ENCODE peak calls at places on chromosomes 12 and 14, in five cellular contexts. H is left lung, O is stomach, A is fibroblast of the aortic adventitia, Q is K562. X is an unnamed sample.

GRCh38 chr12:93536766-93537515 is 35.5 kb upstream of the SOCS2 start:
- DNase-seq in H (no peak), O (no peak), A (no peak), Q (no peak), X (no peak)

GRCh38 chr14:68349900-68350323 is 443.0 kb downstream of the ZFP36L1 start:
- DNase-seq in H (no peak), O (peak), A (peak), Q (no peak), X (peak)

GRCh38 chr12:79691299-79692248 is 810 bp upstream of the PAWR start:
- DNase-seq in H (no peak), O (no peak), A (peak), Q (no peak), X (peak)

GRCh38 chr12:11702959-11703358 is 53.5 kb downstream of the ETV6 start:
- DNase-seq in H (no peak), O (no peak), A (no peak), Q (no peak), X (no peak)

GRCh38 chr12:84601483-84601882 is 311.1 kb downstream of the SLC6A15 start:
- DNase-seq in H (no peak), O (no peak), A (no peak), Q (no peak), X (no peak)

GRCh38 chr12:25130741-25131188 is 64.2 kb downstream of the DNAI7 start:
- DNase-seq in H (no peak), O (no peak), A (peak), Q (peak), X (peak)

GRCh38 chr12:111063296-111064026 is 143.1 kb upstream of the MYL2 start:
- DNase-seq in H (no peak), O (no peak), A (peak), Q (no peak), X (no peak)

GRCh38 chr14:100211366-100211765 is 27.6 kb upstream of the YY1 start:
- DNase-seq in H (no peak), O (no peak), A (no peak), Q (no peak), X (no peak)

GRCh38 chr14:36665887-36666415 is 4.3 kb downstream of the PAX9 start:
- DNase-seq in H (no peak), O (no peak), A (no peak), Q (no peak), X (no peak)

GRCh38 chr12:88181881-88182280 is 39.8 kb downstream of the TMTC3 start:
- DNase-seq in H (no peak), O (no peak), A (no peak), Q (no peak), X (no peak)

GRCh38 chr12:103758310-103759089 is 82.5 kb downstream of the NT5DC3 start:
- DNase-seq in H (no peak), O (no peak), A (no peak), Q (no peak), X (no peak)

GRCh38 chr12:76777765-76778216 is 13.9 kb downstream of the ZDHHC17 start:
- DNase-seq in H (no peak), O (no peak), A (no peak), Q (no peak), X (no peak)

GRCh38 chr12:106252056-106252455 is 4.2 kb upstream of the CKAP4 start:
- DNase-seq in H (no peak), O (no peak), A (no peak), Q (no peak), X (no peak)

GRCh38 chr14:64698899-64699298 is 5.3 kb upstream of the PLEKHG3 start:
- DNase-seq in H (no peak), O (peak), A (no peak), Q (no peak), X (no peak)

GRCh38 chr12:122081697-122082221 is 3.2 kb downstream of the MLXIP start:
- DNase-seq in H (peak), O (no peak), A (peak), Q (no peak), X (peak)

GRCh38 chr14:35883677-35884293 is 57.6 kb downstream of the BRMS1L start:
- DNase-seq in H (no peak), O (peak), A (peak), Q (no peak), X (peak)

GRCh38 chr14:22313172-22313801 is 275.7 kb downstream of the DAD1 start:
- DNase-seq in H (no peak), O (no peak), A (peak), Q (no peak), X (no peak)

GRCh38 chr12:124613151-124613585 is 45.8 kb upstream of the NCOR2 start:
- DNase-seq in H (no peak), O (peak), A (peak), Q (no peak), X (peak)

GRCh38 chr12:2507811-2508210 is 287.0 kb upstream of the FKBP4 start:
- DNase-seq in H (no peak), O (no peak), A (no peak), Q (no peak), X (no peak)

GRCh38 chr12:81330480-81330879 is 252.6 kb downstream of the ACSS3 start:
- DNase-seq in H (no peak), O (no peak), A (no peak), Q (no peak), X (no peak)
- TF ChIP-seq CTCF in H (no peak), O (no peak), A (no peak), Q (no peak), X (no peak)

GRCh38 chr14:58082011-58082410 is 70.0 kb downstream of the ARMH4 start:
- DNase-seq in H (no peak), O (no peak), A (peak), Q (no peak), X (no peak)

GRCh38 chr14:58078471-58078870 is 73.5 kb downstream of the ARMH4 start:
- DNase-seq in H (no peak), O (no peak), A (peak), Q (no peak), X (peak)

GRCh38 chr14:58078068-58078467 is 73.9 kb downstream of the ARMH4 start:
- DNase-seq in H (no peak), O (no peak), A (peak), Q (no peak), X (peak)

GRCh38 chr14:58085877-58086276 is 66.1 kb downstream of the ARMH4 start:
- DNase-seq in H (no peak), O (no peak), A (no peak), Q (no peak), X (no peak)

DNA sequence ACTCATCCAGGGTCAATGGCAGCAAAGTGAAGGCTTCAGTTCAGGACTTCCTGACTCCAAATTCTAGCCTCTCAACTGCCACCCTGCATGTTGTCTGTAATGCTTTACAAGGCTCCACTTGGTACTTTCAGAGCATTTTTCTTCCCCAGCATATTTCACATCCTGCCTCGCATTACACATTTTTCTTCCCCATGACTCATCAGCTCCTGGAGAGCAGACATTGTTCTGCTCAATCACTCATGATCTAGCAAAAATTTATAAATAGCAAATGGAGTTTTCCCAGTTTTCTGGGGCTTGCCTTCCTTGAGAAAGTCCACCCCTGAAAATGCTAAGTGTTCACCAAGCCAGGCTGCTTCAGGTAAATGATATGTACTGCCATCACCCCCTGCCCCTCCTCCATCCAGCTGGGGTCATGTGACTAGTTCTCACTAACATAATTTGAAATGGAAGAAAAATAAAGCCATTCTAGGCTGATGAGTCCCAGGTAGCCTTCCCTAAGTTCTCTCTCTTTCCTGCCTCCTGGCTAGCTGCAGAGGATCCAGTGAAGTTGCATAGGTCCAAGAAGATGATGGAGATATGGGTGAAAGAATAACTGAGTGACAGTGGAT is 69.4 kb downstream of the ARMH4 start:
- DNase-seq in H (no peak), O (no peak), A (peak), Q (peak), X (peak)
- H3K4me3 ChIP-seq in H (no peak), O (no peak), A (no peak), Q (no peak), X (no peak)

GRCh38 chr12:118448341-118448740 is 72.0 kb downstream of the SUDS3 start:
- DNase-seq in H (no peak), O (peak), A (no peak), Q (no peak), X (no peak)

GRCh38 chr12:118447181-118447580 is 70.8 kb downstream of the SUDS3 start:
- DNase-seq in H (no peak), O (no peak), A (no peak), Q (no peak), X (no peak)

GRCh38 chr12:118446247-118446646 is 69.9 kb downstream of the SUDS3 start:
- DNase-seq in H (no peak), O (no peak), A (no peak), Q (no peak), X (no peak)
- TF ChIP-seq CTCF in H (no peak), O (no peak), A (no peak), Q (no peak), X (no peak)

DNA sequence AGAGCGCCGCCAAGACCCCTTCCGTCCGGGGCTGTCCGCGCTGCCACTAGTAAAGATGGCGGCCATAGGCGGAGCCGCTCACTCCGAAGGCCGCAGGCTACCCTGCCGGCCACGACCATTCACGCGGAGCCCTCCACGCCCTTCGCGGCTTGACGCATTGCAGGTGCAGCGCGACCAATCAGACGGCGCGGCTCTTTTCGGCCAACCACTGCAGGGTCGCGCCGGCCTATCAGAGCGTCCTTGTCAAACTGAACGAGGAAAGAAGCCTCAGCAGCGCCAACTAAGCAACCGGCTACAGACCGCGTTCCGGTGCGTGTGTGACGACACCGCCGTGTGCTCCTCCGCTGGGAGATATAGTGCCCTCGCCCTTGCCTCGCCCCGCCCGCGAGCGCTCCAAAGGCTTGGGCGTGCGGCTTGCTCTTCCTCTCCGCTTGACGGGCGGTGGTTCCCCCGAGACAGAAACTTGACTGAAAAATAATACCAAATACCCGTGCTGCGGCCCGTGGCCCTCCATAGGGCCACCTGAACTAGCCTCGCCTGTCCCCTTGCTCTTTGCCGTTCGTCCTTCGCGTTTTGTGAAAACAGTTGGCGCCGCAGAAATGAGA is 13.6 kb upstream of the CALM1 start:
- DNase-seq in H (peak), O (peak), A (peak), Q (peak), X (peak)
- H3K4me3 ChIP-seq in H (peak), O (peak), A (peak), Q (peak), X (peak)

GRCh38 chr14:23345987-23346692 is 6.5 kb downstream of the SLC22A17 start:
- DNase-seq in H (no peak), O (no peak), A (no peak), Q (peak), X (no peak)

GRCh38 chr14:23346693-23347405 is 5.8 kb downstream of the SLC22A17 start:
- DNase-seq in H (no peak), O (no peak), A (no peak), Q (no peak), X (no peak)

GRCh38 chr14:23347406-23348296 is 5.0 kb downstream of the SLC22A17 start:
- DNase-seq in H (no peak), O (no peak), A (no peak), Q (no peak), X (no peak)

GRCh38 chr14:23348297-23348655 is 4.4 kb downstream of the SLC22A17 start:
- DNase-seq in H (no peak), O (no peak), A (no peak), Q (no peak), X (no peak)

GRCh38 chr14:23344481-23344880 is 8.2 kb downstream of the SLC22A17 start:
- DNase-seq in H (no peak), O (no peak), A (no peak), Q (no peak), X (no peak)
- TF ChIP-seq CTCF in H (no peak), O (no peak), A (no peak), Q (no peak), X (no peak)

DNA sequence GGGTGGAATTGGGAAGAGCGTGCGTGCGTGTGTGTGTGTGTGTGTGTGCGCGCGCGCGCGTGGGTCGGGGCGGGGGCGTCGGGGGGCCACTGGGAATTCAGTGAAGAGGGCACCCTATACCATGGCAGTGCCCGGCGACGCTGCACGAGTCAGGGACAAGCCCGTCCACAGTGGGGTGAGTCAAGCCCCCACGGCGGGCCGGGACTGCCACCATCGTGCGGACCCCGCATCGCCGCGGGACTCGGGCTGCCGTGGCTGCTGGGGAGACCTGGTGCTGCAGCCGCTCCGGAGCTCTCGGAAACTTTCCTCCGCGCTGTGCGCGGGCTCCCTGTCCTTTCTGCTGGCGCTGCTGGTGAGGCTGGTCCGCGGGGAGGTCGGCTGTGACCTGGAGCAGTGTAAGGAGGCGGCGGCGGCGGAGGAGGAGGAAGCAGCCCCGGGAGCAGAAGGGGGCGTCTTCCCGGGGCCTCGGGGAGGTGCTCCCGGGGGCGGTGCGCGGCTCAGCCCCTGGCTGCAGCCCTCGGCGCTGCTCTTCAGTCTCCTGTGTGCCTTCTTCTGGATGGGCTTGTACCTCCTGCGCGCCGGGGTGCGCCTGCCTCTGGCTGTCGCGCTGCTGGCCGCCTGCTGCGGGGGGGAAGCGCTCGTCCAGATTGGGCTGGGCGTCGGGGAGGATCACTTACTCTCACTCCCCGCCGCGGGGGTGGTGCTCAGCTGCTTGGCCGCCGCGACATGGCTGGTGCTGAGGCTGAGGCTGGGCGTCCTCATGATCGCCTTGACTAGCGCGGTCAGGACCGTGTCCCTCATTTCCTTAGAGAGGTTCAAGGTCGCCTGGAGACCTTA is 1.0 kb downstream of the PDE3A start:
- DNase-seq in H (peak), O (peak), A (peak), Q (no peak), X (peak)
- H3K4me3 ChIP-seq in H (peak), O (peak), A (peak), Q (no peak), X (peak)

DNA sequence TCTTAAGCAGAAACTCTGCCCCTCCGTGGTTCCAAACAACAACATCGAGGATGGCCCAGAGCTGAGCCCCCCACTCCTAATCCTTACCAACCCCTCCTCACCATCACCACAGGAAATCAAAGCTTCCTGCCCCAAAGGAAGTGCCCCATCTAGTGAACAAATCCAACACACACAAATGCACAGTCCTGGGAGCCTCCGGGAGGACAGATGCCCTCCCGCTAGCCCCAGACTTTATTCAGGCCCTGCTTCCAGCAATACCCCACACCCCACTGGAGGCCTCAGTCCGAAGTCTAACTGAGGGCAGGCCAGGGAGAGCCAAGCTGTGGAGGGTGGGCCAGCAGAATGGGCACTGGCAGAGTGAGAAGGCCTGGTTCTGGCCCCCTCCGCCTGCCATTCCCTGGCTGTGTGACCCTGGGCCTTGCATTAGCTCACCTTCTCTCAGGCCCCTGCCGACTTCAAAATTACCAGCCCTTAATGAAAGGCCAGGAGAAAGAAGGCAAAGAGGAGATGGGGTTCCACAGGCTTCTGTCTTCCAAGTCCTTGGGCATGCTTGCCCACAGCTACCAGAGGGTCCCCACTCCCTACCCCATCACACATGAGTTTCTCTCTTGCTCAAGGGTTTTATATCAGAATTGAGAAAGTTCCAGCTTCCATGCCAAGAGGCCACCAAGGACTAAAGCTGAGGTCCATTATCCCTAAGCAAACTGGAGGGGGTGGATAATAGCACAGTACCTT is 2.3 kb downstream of the HDAC7 start:
- DNase-seq in H (no peak), O (no peak), A (no peak), Q (no peak), X (no peak)
- TF ChIP-seq CTCF in H (no peak), O (no peak), A (peak), Q (peak), X (peak)

GRCh38 chr12:95335948-95336347 is 118.3 kb downstream of the VEZT start:
- DNase-seq in H (no peak), O (no peak), A (no peak), Q (no peak), X (no peak)

GRCh38 chr12:95336387-95337067 is 118.9 kb downstream of the VEZT start:
- DNase-seq in H (no peak), O (peak), A (peak), Q (no peak), X (peak)

GRCh38 chr12:95342008-95342407 is 124.4 kb downstream of the VEZT start:
- DNase-seq in H (no peak), O (no peak), A (no peak), Q (no peak), X (no peak)

GRCh38 chr12:95339086-95339788 is 121.6 kb downstream of the VEZT start:
- DNase-seq in H (no peak), O (no peak), A (no peak), Q (no peak), X (no peak)

DNA sequence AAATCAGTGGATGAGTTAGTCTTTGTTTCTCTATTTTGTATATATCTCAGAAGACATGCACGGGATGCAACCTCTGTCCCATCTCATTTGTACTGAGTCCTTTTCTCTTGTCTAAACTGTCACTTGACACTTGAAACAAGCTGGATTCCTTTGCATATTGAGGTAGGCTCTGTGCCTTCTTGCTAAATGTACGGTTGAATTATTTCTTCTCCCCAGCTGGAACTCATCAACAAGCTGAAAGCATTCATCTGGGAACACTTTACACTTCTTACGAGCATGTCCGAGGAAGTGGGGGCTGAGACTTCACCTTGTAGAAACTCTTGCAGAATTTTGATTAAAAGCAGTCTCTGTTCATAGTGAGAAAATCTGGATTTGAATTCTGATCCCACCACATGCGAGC is 119.6 kb downstream of the VEZT start:
- DNase-seq in H (no peak), O (no peak), A (peak), Q (no peak), X (peak)
- H3K4me3 ChIP-seq in H (no peak), O (no peak), A (no peak), Q (no peak), X (no peak)